ENCODE peak calls at places on chromosomes 4 and X, in eight cellular contexts. K is activated naive CD4-positive, alpha-beta T cell treated with Interleukin-2 at 50 U/mL for 16 hours; T is AG08396; J is dorsolateral prefrontal cortex; A is activated naive CD8-positive, alpha-beta T cell treated with anti-CD3 and anti-CD28 coated beads, Interleukin-2, amount 50 U/mL, for 24 hours; I is activated CD8-positive, alpha-beta memory T cell treated with anti-CD3 and anti-CD28 coated beads, Interleukin-2, amount 10 ng/mL, durations not matched to agents 7 days and 5 days; H is breast epithelium; U is H9. N is an unnamed sample.

GRCh38 chr4:38566811-38567398 is 97.1 kb upstream of the KLF3 start:
- DNase-seq in K (no peak), T (no peak), J (no peak), A (no peak), I (no peak), H (no peak), U (no peak), N (no peak)

GRCh38 chr4:4248885-4249203 is 821 bp upstream of the TMEM128 start:
- DNase-seq in K (no peak), T (peak), J (no peak), A (no peak), I (no peak), H (no peak), U (no peak), N (no peak)

GRCh38 chr4:48462363-48462762 is 20.8 kb upstream of the SLC10A4 start:
- DNase-seq in K (no peak), T (no peak), J (no peak), A (no peak), I (no peak), H (no peak), U (no peak), N (no peak)

GRCh38 chr4:159410076-159410777 is 307.3 kb downstream of the RAPGEF2 start:
- DNase-seq in K (no peak), T (peak), J (no peak), A (no peak), I (no peak), H (no peak), U (no peak), N (no peak)

GRCh38 chr4:6598127-6598526 is 23.1 kb downstream of the MAN2B2 start:
- DNase-seq in K (no peak), T (no peak), J (no peak), A (no peak), I (no peak), H (no peak), U (no peak), N (no peak)

GRCh38 chr4:6200011-6200921 is at the start of gene JAKMIP1:
- DNase-seq in K (peak), T (peak), J (peak), A (peak), I (peak), H (no peak), U (peak), N (peak)

GRCh38 chr4:122865421-122865820 is 38.8 kb downstream of the FGF2 start:
- DNase-seq in K (no peak), T (no peak), J (no peak), A (no peak), I (no peak), H (no peak), U (no peak), N (no peak)

GRCh38 chrX:139178980-139179379 is 351.6 kb upstream of the F9 start:
- DNase-seq in K (no peak), T (no peak), J (no peak), A (no peak), I (no peak), H (no peak), U (no peak), N (no peak)

GRCh38 chrX:148567779-148568178 is 67.4 kb downstream of the AFF2 start:
- DNase-seq in K (no peak), T (no peak), J (no peak), A (no peak), I (no peak), H (no peak), U (no peak), N (no peak)

GRCh38 chr4:128488055-128488705 is 200.6 kb upstream of the PGRMC2 start:
- DNase-seq in K (no peak), T (no peak), J (no peak), A (no peak), I (no peak), H (no peak), U (no peak), N (no peak)

GRCh38 chrX:78555401-78555980 is 103.6 kb downstream of the RTL3 start:
- DNase-seq in K (no peak), T (no peak), J (no peak), A (no peak), I (no peak), H (no peak), U (no peak), N (no peak)

GRCh38 chr4:23162275-23162674 is 469.5 kb downstream of the GBA3 start:
- DNase-seq in K (no peak), T (no peak), J (no peak), A (no peak), I (no peak), H (no peak), U (no peak), N (no peak)

GRCh38 chr4:175424111-175424510 is 388.0 kb downstream of the GPM6A start:
- DNase-seq in K (no peak), T (no peak), J (no peak), A (no peak), I (no peak), H (no peak), U (no peak), N (no peak)

N was measured in anterior cingulate cortex.